ENCODE peak calls at places on chromosomes 16 and 17, in eight cellular contexts. Z is stomach, O is hepatocyte, Q is osteocyte, I is lung, D is osteoblast, X is left ventricle myocardium inferior, C is IMR-90. G is an unnamed sample.

GRCh38 chr17:77465358-77466041 is 324.7 kb downstream of the SEC14L1 start:
- DNase-seq in C (peak), I (peak), Z (peak), X (peak), D (peak), O (peak), Q (no peak), G (no peak)

GRCh38 chr16:30068750-30069574 is 3.4 kb downstream of the ALDOA start:
- DNase-seq in I (no peak), Z (no peak), X (no peak), Q (no peak), D (peak), C (no peak), O (no peak), G (peak)

GRCh38 chr17:56499799-56500388 is 93.6 kb upstream of the NOG start:
- DNase-seq in Q (no peak), X (no peak), D (no peak), O (peak), C (peak), Z (no peak), I (no peak), G (no peak)

GRCh38 chr16:4989391-4990006 is 31.4 kb downstream of the SEC14L5 start:
- DNase-seq in Z (no peak), O (no peak), I (no peak), C (no peak), X (no peak), D (no peak), Q (no peak), G (no peak)

GRCh38 chr17:78351449-78352006 is 8.3 kb downstream of the SOCS3 start:
- DNase-seq in Q (peak), O (peak), I (peak), X (peak), C (peak), D (peak), Z (peak), G (peak)

GRCh38 chr16:22945361-22945760 is 131.4 kb downstream of the HS3ST2 start:
- DNase-seq in C (no peak), Q (no peak), Z (no peak), D (no peak), O (no peak), X (no peak), I (no peak), G (no peak)

GRCh38 chr16:85863384-85863774 is 35.6 kb upstream of the IRF8 start:
- DNase-seq in O (no peak), C (no peak), X (no peak), D (no peak), Z (no peak), I (no peak), Q (no peak), G (no peak)

GRCh38 chr17:9240659-9241370 is 219.5 kb downstream of the NTN1 start:
- DNase-seq in I (peak), O (peak), C (peak), D (peak), Q (no peak), X (peak), Z (peak), G (peak)

GRCh38 chr16:2904100-2904921 is 7.4 kb upstream of the FLYWCH1 start:
- DNase-seq in D (peak), Q (peak), C (peak), I (peak), Z (peak), X (peak), O (peak), G (peak)

GRCh38 chr17:81410852-81411251 is 15.6 kb downstream of the BAHCC1 start:
- DNase-seq in Z (no peak), I (no peak), C (no peak), X (no peak), Q (no peak), D (no peak), O (no peak), G (no peak)

GRCh38 chr17:66900126-66901010 is 64.1 kb upstream of the CACNG4 start:
- DNase-seq in X (no peak), Q (no peak), C (peak), Z (no peak), D (no peak), I (no peak), O (no peak), G (no peak)

GRCh38 chr17:74699236-74699635 is 13.5 kb downstream of the CD300LF start:
- DNase-seq in O (no peak), I (no peak), Z (no peak), X (no peak), C (no peak), Q (no peak), D (no peak), G (no peak)

GRCh38 chr17:7589204-7589868 is 558 bp downstream of the SOX15 start:
- DNase-seq in X (peak), Q (peak), O (peak), Z (peak), D (peak), C (peak), I (peak), G (peak)

GRCh38 chr17:417691-418420 is 65.2 kb upstream of the RPH3AL start:
- DNase-seq in X (no peak), Q (no peak), O (no peak), Z (no peak), I (no peak), C (no peak), D (no peak), G (no peak)

GRCh38 chr16:89304941-89305705 is 87.6 kb downstream of the ZNF778 start:
- DNase-seq in X (no peak), D (peak), O (no peak), I (no peak), Z (no peak), Q (no peak), C (no peak), G (no peak)

GRCh38 chr16:30744146-30744545 is 4.1 kb upstream of the PHKG2 start:
- DNase-seq in O (no peak), Q (no peak), C (no peak), X (peak), Z (no peak), I (no peak), D (no peak), G (no peak)

GRCh38 chr17:82972836-82973372 is 106.5 kb upstream of the METRNL start:
- DNase-seq in Q (no peak), Z (no peak), I (peak), D (peak), O (no peak), C (no peak), X (no peak), G (no peak)

GRCh38 chr16:77445321-77445720 is 10.5 kb upstream of the ADAMTS18 start:
- DNase-seq in Z (no peak), O (no peak), Q (no peak), I (no peak), C (no peak), X (no peak), D (no peak), G (no peak)

GRCh38 chr16:20866161-20866772 is 33.9 kb downstream of the DCUN1D3 start:
- DNase-seq in Z (peak), O (peak), D (peak), I (no peak), X (no peak), C (peak), Q (no peak), G (peak)

GRCh38 chr17:82650723-82651122 is 2.5 kb upstream of the WDR45B start:
- DNase-seq in D (peak), O (no peak), Q (no peak), I (no peak), X (no peak), C (no peak), Z (no peak), G (no peak)

GRCh38 chr16:87056551-87056950 is 260.6 kb downstream of the C16orf95 start:
- DNase-seq in Q (no peak), C (no peak), Z (no peak), D (peak), I (no peak), X (no peak), O (no peak), G (no peak)

GRCh38 chr17:30113213-30113612 is 3.4 kb upstream of the NSRP1 start:
- DNase-seq in I (no peak), Z (peak), X (no peak), C (no peak), O (no peak), D (no peak), Q (no peak), G (no peak)

GRCh38 chr17:77096570-77097214 is 44.1 kb upstream of the SEC14L1 start:
- DNase-seq in C (peak), D (peak), X (no peak), Z (peak), I (no peak), Q (no peak), O (peak), G (no peak)

GRCh38 chr16:4976079-4976478 is 17.9 kb downstream of the SEC14L5 start:
- DNase-seq in O (no peak), D (no peak), C (no peak), I (no peak), Q (no peak), X (no peak), Z (no peak), G (no peak)

GRCh38 chr17:69179227-69179952 is 37.7 kb upstream of the ABCA6 start:
- DNase-seq in C (peak), Q (no peak), I (no peak), D (peak), X (no peak), O (peak), Z (peak), G (no peak)

GRCh38 chr17:65987988-65988387 is 203.9 kb downstream of the CEP112 start:
- DNase-seq in Q (no peak), X (no peak), Z (no peak), O (peak), I (no peak), C (peak), D (peak), G (no peak)

GRCh38 chr17:76405607-76405966 is 21.2 kb downstream of the SPHK1 start:
- DNase-seq in Q (no peak), I (no peak), C (no peak), X (peak), D (peak), Z (no peak), O (no peak), G (no peak)

GRCh38 chr16:29678691-29679267 is at the start of gene QPRT:
- DNase-seq in Q (no peak), Z (no peak), X (peak), D (peak), C (peak), I (no peak), O (peak), G (peak)

GRCh38 chr16:88681709-88682451 is 4.4 kb downstream of the SNAI3 start:
- DNase-seq in I (peak), C (peak), X (peak), Z (peak), O (no peak), Q (no peak), D (no peak), G (no peak)

GRCh38 chr17:37405955-37406634 is 541 bp downstream of the ACACA start:
- DNase-seq in X (no peak), I (no peak), C (no peak), Z (no peak), O (no peak), D (peak), Q (no peak), G (no peak)

GRCh38 chr16:81938331-81939163 is 72.7 kb downstream of the SDR42E1 start:
- DNase-seq in X (no peak), Z (no peak), D (no peak), Q (no peak), C (no peak), I (no peak), O (no peak), G (no peak)

GRCh38 chr16:50368410-50369132 is at the start of gene BRD7:
- DNase-seq in Z (peak), Q (peak), X (peak), O (peak), I (no peak), C (peak), D (peak), G (peak)

GRCh38 chr16:50367777-50368409 is 895 bp downstream of the BRD7 start:
- DNase-seq in Z (no peak), C (no peak), O (no peak), X (no peak), I (no peak), Q (no peak), D (peak), G (no peak)

GRCh38 chr16:50371036-50371716 is 2.4 kb upstream of the BRD7 start:
- DNase-seq in X (no peak), Q (no peak), D (no peak), O (no peak), I (no peak), Z (no peak), C (no peak), G (no peak)

GRCh38 chr16:50371936-50372595 is 3.3 kb upstream of the BRD7 start:
- DNase-seq in Q (no peak), Z (no peak), X (no peak), C (no peak), I (no peak), D (no peak), O (peak), G (peak)

GRCh38 chr16:50369133-50369804 is 481 bp upstream of the BRD7 start:
- DNase-seq in C (no peak), O (no peak), X (no peak), I (no peak), Z (no peak), D (peak), Q (no peak), G (no peak)
- TF ChIP-seq CTCF in C (no peak), O (no peak), X (peak), I (no peak), Z (peak), D (no peak), Q (peak), G (no peak)

GRCh38 chr16:80500116-80500859 is 40.5 kb upstream of the DYNLRB2 start:
- DNase-seq in Z (no peak), O (no peak), X (no peak), D (no peak), C (no peak), Q (no peak), I (no peak), G (no peak)
- TF ChIP-seq CTCF in Z (no peak), O (no peak), X (no peak), D (no peak), C (no peak), Q (no peak), I (no peak), G (no peak)

DNA sequence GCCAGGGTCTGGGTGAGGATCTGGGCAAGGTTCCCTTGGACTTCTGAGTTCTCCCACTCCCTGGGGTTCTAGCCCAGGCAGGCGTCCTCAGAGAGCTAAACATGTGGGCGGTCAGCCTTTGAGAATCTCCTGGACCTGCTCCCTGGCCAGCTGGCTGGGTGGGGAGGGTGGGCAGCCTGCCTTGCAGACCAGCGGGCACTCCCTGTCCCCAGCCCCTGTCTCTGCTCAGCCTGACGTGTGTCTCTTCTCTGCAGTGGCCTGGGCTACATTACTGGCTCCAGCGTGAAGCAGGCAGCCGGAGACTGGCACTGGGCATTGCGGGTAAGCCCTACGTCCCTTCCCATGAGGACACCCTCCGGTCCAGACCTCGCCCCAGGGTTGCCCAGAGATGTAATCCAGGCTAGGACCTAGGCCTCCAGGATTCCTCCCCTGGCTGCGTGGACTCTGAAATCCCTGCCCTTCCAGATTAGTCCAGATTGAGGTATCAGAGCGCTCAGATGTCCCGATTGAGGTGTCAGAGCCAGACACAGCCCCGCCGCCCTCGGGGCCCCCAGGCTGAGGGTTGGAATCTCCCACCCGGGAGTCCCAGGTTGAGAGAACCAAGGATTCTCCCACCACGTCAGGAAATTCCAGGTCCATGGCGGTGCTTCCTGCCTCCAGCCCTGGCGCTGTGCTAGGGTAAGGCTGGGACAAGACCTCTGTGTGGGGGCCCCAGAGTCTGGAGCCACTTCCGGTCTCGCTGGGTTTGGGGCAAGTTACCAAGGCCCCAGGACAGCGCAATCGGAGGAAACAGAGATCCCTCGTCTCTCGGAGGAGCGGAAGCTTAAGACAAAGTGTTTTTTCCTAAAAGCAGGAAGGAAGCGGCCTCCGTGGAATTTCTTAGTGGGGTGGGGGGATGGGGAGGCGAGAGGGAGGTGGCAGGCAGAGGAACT is 24.1 kb downstream of the MYBBP1A start:
- DNase-seq in C (no peak), Z (no peak), X (no peak), Q (no peak), I (no peak), D (no peak), O (no peak), G (no peak)
- TF ChIP-seq CTCF in C (no peak), Z (no peak), X (no peak), Q (no peak), I (no peak), D (no peak), O (no peak), G (no peak)

GRCh38 chr16:59880626-59881025 is 1146.5 kb upstream of the GOT2 start:
- DNase-seq in Q (no peak), O (no peak), C (no peak), X (no peak), D (no peak), Z (no peak), I (no peak), G (no peak)
- TF ChIP-seq CTCF in Q (no peak), O (no peak), C (no peak), X (no peak), D (no peak), Z (no peak), I (no peak), G (no peak)

GRCh38 chr16:28063611-28064061 is at the start of gene GSG1L:
- DNase-seq in Q (no peak), D (peak), O (peak), X (no peak), Z (no peak), I (no peak), C (no peak), G (peak)
- TF ChIP-seq CTCF in Q (peak), D (no peak), O (peak), X (peak), Z (no peak), I (no peak), C (peak), G (no peak)